ENCODE peak calls at places on chromosomes 4 and X, in six cellular contexts. U is adrenal gland, Z is activated T-cell treated with anti-CD3 and anti-CD28 coated beads for 48 hours, B is ACHN, K is cardiac fibroblast, F is T-helper 17 cell. E is an unnamed sample.
A peak's percentile ranks its signal among the peaks of the same experiment; 100 is the strongest.

GRCh38 chr4:16294455-16294854 is 68.2 kb upstream of the TAPT1 start:
- DNase-seq in U (no peak), Z (no peak), B (no peak), K (peak; percentile 42), F (no peak), E (no peak)

GRCh38 chrX:38112566-38112965 is 106.2 kb downstream of the SYTL5 start:
- DNase-seq in U (no peak), Z (no peak), B (no peak), K (no peak), F (no peak), E (no peak)

GRCh38 chrX:23840674-23841073 is 57.7 kb downstream of the SAT1 start:
- DNase-seq in U (no peak), Z (no peak), B (no peak), K (no peak), F (no peak), E (no peak)

GRCh38 chr4:128974203-128974602 is 119.1 kb downstream of the SCLT1 start:
- DNase-seq in U (no peak), Z (no peak), B (no peak), K (no peak), F (no peak), E (no peak)

GRCh38 chr4:147964519-147964918 is 232.6 kb downstream of the ARHGAP10 start:
- DNase-seq in U (no peak), Z (no peak), B (no peak), K (no peak), F (no peak), E (no peak)

GRCh38 chr4:131098976-131099375 is 2003.0 kb downstream of the C4orf33 start:
- DNase-seq in U (no peak), Z (no peak), B (no peak), K (no peak), F (no peak), E (no peak)

GRCh38 chr4:43356786-43357185 is 464.3 kb downstream of the GRXCR1 start:
- DNase-seq in U (no peak), Z (no peak), B (no peak), K (no peak), F (no peak), E (no peak)

GRCh38 chrX:134431894-134432293 is 28.1 kb upstream of the HPRT1 start:
- DNase-seq in U (no peak), Z (no peak), B (peak; percentile 8), K (peak; percentile 72), F (no peak), E (no peak)

GRCh38 chr4:54082168-54082567 is 17.8 kb upstream of the CHIC2 start:
- DNase-seq in U (peak; percentile 52), Z (no peak), B (peak; percentile 92), K (peak; percentile 99), F (no peak), E (no peak)

GRCh38 chr4:5619913-5620625 is 88.3 kb downstream of the EVC2 start:
- DNase-seq in U (no peak), Z (no peak), B (no peak), K (no peak), F (no peak), E (no peak)

GRCh38 chrX:131441033-131441432 is 102.8 kb upstream of the OR13H1 start:
- DNase-seq in U (no peak), Z (no peak), B (no peak), K (peak; percentile 0), F (no peak), E (no peak)

GRCh38 chr4:11765849-11766453 is 337.3 kb upstream of the HS3ST1 start:
- DNase-seq in U (peak; percentile 34), Z (no peak), B (peak; percentile 46), K (peak; percentile 58), F (no peak), E (no peak)

GRCh38 chrX:132622130-132622529 is 133.3 kb upstream of the MBNL3 start:
- DNase-seq in U (no peak), Z (peak; percentile 45), B (no peak), K (peak; percentile 15), F (no peak), E (peak; percentile 25)

GRCh38 chrX:10416424-10416823 is 204.0 kb downstream of the MID1 start:
- DNase-seq in U (no peak), Z (no peak), B (no peak), K (no peak), F (no peak), E (no peak)

GRCh38 chrX:9650091-9650490 is 115.6 kb downstream of the GPR143 start:
- DNase-seq in U (no peak), Z (no peak), B (no peak), K (no peak), F (no peak), E (no peak)

GRCh38 chr4:104486702-104487101 is 8.0 kb downstream of the CXXC4 start:
- DNase-seq in U (no peak), Z (no peak), B (no peak), K (no peak), F (no peak), E (no peak)

GRCh38 chr4:7610841-7611240 is 176.1 kb upstream of the PSAPL1 start:
- DNase-seq in U (no peak), Z (no peak), B (no peak), K (no peak), F (no peak), E (no peak)